ENCODE peak calls at places on chromosomes 3 and 15, in nine cellular contexts. One of them, this sample, is unnamed.

GRCh38 chr3:71658131-71658530 is 67.1 kb downstream of the EIF4E3 start:
- DNase-seq in anterior cingulate cortex: no peak
- DNase-seq in effector CD4-positive, alpha-beta T cell: no peak
- DNase-seq in T-helper 9 cell: no peak
- DNase-seq in psoas muscle: peak
- DNase-seq in EL: peak
- DNase-seq in stomach: peak
- DNase-seq in BJ: no peak
- DNase-seq in brain microvascular endothelial cell: no peak
- DNase-seq in this sample: no peak

GRCh38 chr3:48595526-48596121 is 495 bp upstream of the COL7A1 start:
- DNase-seq in brain microvascular endothelial cell: peak
- DNase-seq in BJ: peak
- DNase-seq in anterior cingulate cortex: no peak
- DNase-seq in psoas muscle: peak
- DNase-seq in stomach: peak
- DNase-seq in T-helper 9 cell: no peak
- DNase-seq in EL: peak
- DNase-seq in effector CD4-positive, alpha-beta T cell: no peak
- DNase-seq in this sample: no peak

GRCh38 chr3:23999012-23999641 is 54.0 kb downstream of the NR1D2 start:
- DNase-seq in EL: peak
- DNase-seq in effector CD4-positive, alpha-beta T cell: peak
- DNase-seq in anterior cingulate cortex: peak
- DNase-seq in T-helper 9 cell: peak
- DNase-seq in stomach: peak
- DNase-seq in psoas muscle: peak
- DNase-seq in BJ: no peak
- DNase-seq in brain microvascular endothelial cell: peak
- DNase-seq in this sample: peak

GRCh38 chr3:156307704-156308103 is 187.3 kb downstream of the KCNAB1 start:
- DNase-seq in BJ: no peak
- DNase-seq in stomach: peak
- DNase-seq in brain microvascular endothelial cell: peak
- DNase-seq in T-helper 9 cell: no peak
- DNase-seq in anterior cingulate cortex: no peak
- DNase-seq in effector CD4-positive, alpha-beta T cell: no peak
- DNase-seq in EL: peak
- DNase-seq in psoas muscle: peak
- DNase-seq in this sample: no peak

GRCh38 chr3:102733811-102734574 is 299.2 kb downstream of the ZPLD1 start:
- DNase-seq in BJ: peak
- DNase-seq in anterior cingulate cortex: no peak
- DNase-seq in brain microvascular endothelial cell: no peak
- DNase-seq in effector CD4-positive, alpha-beta T cell: no peak
- DNase-seq in psoas muscle: no peak
- DNase-seq in EL: no peak
- DNase-seq in T-helper 9 cell: no peak
- DNase-seq in stomach: no peak
- DNase-seq in this sample: no peak

GRCh38 chr3:71515640-71516383 is 67.7 kb downstream of the FOXP1 start:
- DNase-seq in EL: no peak
- DNase-seq in brain microvascular endothelial cell: no peak
- DNase-seq in BJ: no peak
- DNase-seq in stomach: no peak
- DNase-seq in T-helper 9 cell: no peak
- DNase-seq in effector CD4-positive, alpha-beta T cell: no peak
- DNase-seq in anterior cingulate cortex: no peak
- DNase-seq in psoas muscle: no peak
- DNase-seq in this sample: no peak

GRCh38 chr3:121482651-121483050 is 63.1 kb downstream of the POLQ start:
- DNase-seq in BJ: peak
- DNase-seq in EL: peak
- DNase-seq in effector CD4-positive, alpha-beta T cell: no peak
- DNase-seq in brain microvascular endothelial cell: peak
- DNase-seq in T-helper 9 cell: no peak
- DNase-seq in psoas muscle: no peak
- DNase-seq in anterior cingulate cortex: no peak
- DNase-seq in stomach: no peak
- DNase-seq in this sample: no peak

GRCh38 chr15:60780147-60780546 is 301.2 kb upstream of the ICE2 start:
- DNase-seq in effector CD4-positive, alpha-beta T cell: no peak
- DNase-seq in psoas muscle: no peak
- DNase-seq in brain microvascular endothelial cell: no peak
- DNase-seq in EL: no peak
- DNase-seq in anterior cingulate cortex: no peak
- DNase-seq in BJ: no peak
- DNase-seq in T-helper 9 cell: no peak
- DNase-seq in stomach: no peak
- DNase-seq in this sample: no peak